ENCODE peak calls at places on chromosomes 12 and 14, in five cellular contexts. T is H1, R is neuronal stem cell, F is IMR-90, G is H9. S is an unnamed sample.

GRCh38 chr14:65352964-65353530 is 59.5 kb upstream of the FUT8 start:
- DNase-seq in G (no peak), R (no peak), T (no peak), F (no peak), S (no peak)

GRCh38 chr14:44961730-44962572 is at the start of the genes KLHL28 and TOGARAM1:
- DNase-seq in G (peak; percentile 99), T (peak; percentile 91), R (peak; percentile 98), F (peak; percentile 100), S (peak; percentile 99)

GRCh38 chr12:18158774-18159557 is 69.0 kb upstream of the RERGL start:
- DNase-seq in T (peak; percentile 54), R (no peak), G (peak; percentile 41), F (peak; percentile 25), S (peak; percentile 11)

GRCh38 chr12:130870442-130871285 is 1.2 kb upstream of the RAN start:
- DNase-seq in G (peak; percentile 91), T (peak; percentile 72), F (peak; percentile 83), R (peak; percentile 33), S (peak; percentile 99)

GRCh38 chr12:79063258-79063657 is 198.7 kb downstream of the SYT1 start:
- DNase-seq in R (no peak), T (no peak), F (peak; percentile 37), G (no peak), S (no peak)

GRCh38 chr12:92363295-92364146 is 217.9 kb upstream of the BTG1 start:
- DNase-seq in G (no peak), T (no peak), R (no peak), F (peak; percentile 4), S (peak; percentile 21)

GRCh38 chr12:88805286-88805685 is 225.0 kb upstream of the KITLG start:
- DNase-seq in R (no peak), G (no peak), F (peak; percentile 9), T (no peak), S (peak; percentile 57)

GRCh38 chr12:25463005-25463404 is 90.1 kb downstream of the LMNTD1 start:
- DNase-seq in R (no peak), G (no peak), T (no peak), F (no peak), S (no peak)

GRCh38 chr14:55398679-55399078 is 13.0 kb downstream of the ATG14 start:
- DNase-seq in F (peak; percentile 99), G (no peak), R (no peak), T (no peak), S (peak; percentile 72)

GRCh38 chr12:54158581-54158980 is 30.2 kb downstream of the SMUG1 start:
- DNase-seq in F (no peak), G (no peak), R (no peak), T (no peak), S (no peak)

GRCh38 chr14:100334904-100335303 is 11.8 kb downstream of the SLC25A47 start:
- DNase-seq in G (no peak), F (no peak), T (no peak), R (no peak), S (peak; percentile 87)

GRCh38 chr14:92973798-92974372 is 50.9 kb downstream of the CHGA start:
- DNase-seq in G (no peak), R (no peak), T (no peak), F (no peak), S (no peak)

GRCh38 chr12:130916251-130916911 is 37.3 kb upstream of the ADGRD1 start:
- DNase-seq in T (peak; percentile 75), G (peak; percentile 76), F (peak; percentile 28), R (peak; percentile 66), S (peak; percentile 75)

GRCh38 chr12:71948390-71948789 is 9.7 kb downstream of the TPH2 start:
- DNase-seq in R (no peak), T (no peak), G (peak; percentile 67), F (no peak), S (no peak)

DNA sequence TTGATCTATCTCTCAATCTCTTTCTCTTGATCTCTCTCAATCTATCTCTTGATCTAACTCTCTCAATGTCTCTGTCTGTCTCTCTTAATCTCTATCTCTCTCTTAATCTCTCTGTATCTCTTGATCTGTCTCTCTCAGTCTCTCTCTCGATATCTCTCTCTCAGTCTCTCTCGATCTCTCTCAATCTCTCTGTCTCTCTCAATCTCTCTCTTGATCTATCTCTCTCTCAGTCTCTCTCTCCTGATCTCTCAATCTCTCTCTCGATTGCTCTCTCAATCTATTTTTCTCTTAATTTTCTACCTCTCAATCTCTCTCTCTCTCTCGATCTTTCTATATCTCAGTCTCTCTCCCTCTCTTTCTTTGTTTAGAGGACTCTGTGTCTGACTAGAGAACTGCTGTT is 126.7 kb downstream of the BCL11B start:
- DNase-seq in G (no peak), F (no peak), T (no peak), R (no peak), S (no peak)
- H2BK5ac ChIP-seq in G (no peak overlapping the region), F (no peak overlapping the region), T (no peak overlapping the region), R (no peak overlapping the region), S (no peak overlapping the region)

GRCh38 chr12:75760481-75761324 is 249.3 kb upstream of the KRR1 start:
- DNase-seq in T (no peak), F (no peak), R (no peak), G (no peak), S (no peak)
- H2BK5ac ChIP-seq in T (no peak overlapping the region), F (no peak overlapping the region), R (no peak overlapping the region), G (no peak overlapping the region), S (no peak overlapping the region)

GRCh38 chr12:123384994-123385376 is 1.1 kb downstream of the KMT5A start:
- DNase-seq in R (no peak), T (no peak), G (no peak), F (peak; percentile 63), S (peak; percentile 29)
- H2BK5ac ChIP-seq in R (no peak overlapping the region), T (no peak overlapping the region), G (no peak overlapping the region), F (peak overlapping the region; percentile 43), S (no peak overlapping the region)

GRCh38 chr14:24146622-24146977 is 190 bp upstream of the PSME2 start:
- DNase-seq in F (peak; percentile 97), G (peak; percentile 99), T (no peak), R (peak; percentile 96), S (peak; percentile 95)

GRCh38 chr14:24144451-24144850 is 2.0 kb downstream of the PSME2 start:
- DNase-seq in F (no peak), T (no peak), G (no peak), R (no peak), S (no peak)

GRCh38 chr14:24146978-24147760 is at the start of gene RNF31:
- DNase-seq in F (peak; percentile 98), G (peak; percentile 98), R (peak; percentile 95), T (peak; percentile 96), S (peak; percentile 99)

GRCh38 chr14:24145219-24145618 is 1.2 kb downstream of the PSME2 start:
- DNase-seq in R (no peak), F (no peak), T (no peak), G (no peak), S (no peak)

DNA sequence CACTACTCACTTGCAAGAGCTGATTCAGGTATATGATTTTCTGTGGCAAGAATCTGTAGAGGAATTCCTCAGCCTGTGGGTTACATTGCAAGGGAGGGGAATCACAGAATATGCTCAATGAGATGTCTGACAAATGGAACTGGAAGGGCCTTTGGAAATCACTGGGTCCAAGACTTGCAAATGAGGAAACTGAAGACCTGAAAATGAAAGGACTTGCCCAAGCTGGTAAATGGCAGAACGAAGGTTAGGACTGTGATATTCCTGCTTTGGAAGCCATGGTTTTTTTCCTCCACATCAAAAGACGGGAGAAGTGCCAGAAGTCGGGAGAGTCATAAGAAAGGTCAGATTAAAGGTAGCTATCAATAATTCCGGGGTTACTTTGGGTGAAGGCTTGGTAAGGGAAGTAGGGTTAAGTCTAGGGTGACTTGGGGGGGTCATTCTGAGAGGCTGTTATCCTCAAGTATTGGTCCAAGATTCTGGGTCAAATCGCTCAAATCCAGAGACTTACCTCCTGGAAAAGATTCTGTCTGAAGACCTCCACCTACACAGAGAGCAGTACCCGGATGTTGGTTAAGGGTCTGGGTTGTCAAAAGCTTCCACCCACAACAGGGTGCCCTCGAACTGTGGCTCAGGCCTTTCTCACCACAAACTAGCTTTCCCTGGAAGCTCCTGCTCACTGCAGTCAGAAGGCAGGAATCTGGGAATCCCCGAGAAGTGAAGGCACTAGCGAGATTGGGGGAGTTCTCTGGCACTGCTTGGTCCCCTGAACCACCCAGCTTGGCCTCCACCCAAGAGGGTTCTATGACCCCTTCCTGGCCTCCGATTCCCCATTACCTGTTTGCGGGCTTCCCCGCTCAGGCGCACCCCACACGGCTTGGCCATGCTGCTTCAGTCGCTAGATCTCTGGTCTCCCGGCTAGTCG is at the start of gene PSME2:
- DNase-seq in F (peak; percentile 80), R (no peak), T (no peak), G (no peak), S (peak; percentile 14)
- H2BK5ac ChIP-seq in F (peak within 1 kb of the TSS; percentile 71), R (peak within 1 kb of the TSS; percentile 83), T (peak within 1 kb of the TSS; percentile 94), G (no peak within 1 kb of the TSS), S (peak within 1 kb of the TSS; percentile 85)

S was measured in trophoblast cell.